ENCODE peak calls at places on chromosomes 4 and X, in five cellular contexts. One of them, this sample, is unnamed. For H3K36me3, the result is how much of the 10 kb centered on the place peaks cover.

GRCh38 chrX:152821145-152821765 is 9.3 kb downstream of the CETN2 start:
- DNase-seq in upper lobe of right lung: no peak
- DNase-seq in BJ: no peak
- DNase-seq in IMR-90: peak
- DNase-seq in lower lobe of right lung: no peak
- DNase-seq in this sample: no peak

GRCh38 chrX:108399427-108400165 is 38.6 kb downstream of the COL4A6 start:
- DNase-seq in upper lobe of right lung: no peak
- DNase-seq in BJ: peak
- DNase-seq in IMR-90: peak
- DNase-seq in lower lobe of right lung: no peak
- DNase-seq in this sample: no peak

GRCh38 chrX:24990585-24990984 is 25.2 kb downstream of the ARX start:
- DNase-seq in upper lobe of right lung: no peak
- DNase-seq in BJ: no peak
- DNase-seq in IMR-90: no peak
- DNase-seq in lower lobe of right lung: no peak
- DNase-seq in this sample: no peak

GRCh38 chrX:3589474-3589873 is 124.0 kb downstream of the PRKX start:
- DNase-seq in upper lobe of right lung: no peak
- DNase-seq in BJ: no peak
- DNase-seq in IMR-90: no peak
- DNase-seq in lower lobe of right lung: no peak
- DNase-seq in this sample: no peak

GRCh38 chr4:86788826-86789225 is 60.4 kb downstream of the SLC10A6 start:
- DNase-seq in upper lobe of right lung: no peak
- DNase-seq in BJ: no peak
- DNase-seq in IMR-90: no peak
- DNase-seq in lower lobe of right lung: no peak
- DNase-seq in this sample: no peak

GRCh38 chr4:183493246-183493645 is 11.6 kb upstream of the ING2 start:
- DNase-seq in upper lobe of right lung: no peak
- DNase-seq in BJ: peak
- DNase-seq in IMR-90: no peak
- DNase-seq in lower lobe of right lung: no peak
- DNase-seq in this sample: no peak

GRCh38 chr4:148444296-148445070 is 2.3 kb upstream of the NR3C2 start:
- DNase-seq in upper lobe of right lung: peak
- DNase-seq in BJ: no peak
- DNase-seq in IMR-90: no peak
- DNase-seq in lower lobe of right lung: peak
- DNase-seq in this sample: peak

GRCh38 chr4:27084685-27085356 is 224.2 kb downstream of the STIM2 start:
- DNase-seq in upper lobe of right lung: peak
- DNase-seq in BJ: no peak
- DNase-seq in IMR-90: peak
- DNase-seq in lower lobe of right lung: peak
- DNase-seq in this sample: no peak

GRCh38 chr4:47642985-47643745 is 158.1 kb downstream of the ATP10D start:
- DNase-seq in upper lobe of right lung: no peak
- DNase-seq in BJ: no peak
- DNase-seq in IMR-90: peak
- DNase-seq in lower lobe of right lung: no peak
- DNase-seq in this sample: no peak

GRCh38 chr4:98669577-98669976 is 11.2 kb upstream of the TSPAN5 start:
- DNase-seq in upper lobe of right lung: no peak
- DNase-seq in BJ: no peak
- DNase-seq in IMR-90: no peak
- DNase-seq in lower lobe of right lung: no peak
- DNase-seq in this sample: no peak

GRCh38 chrX:76428243-76429130 is 977 bp downstream of the MAGEE1 start:
- DNase-seq in upper lobe of right lung: peak
- DNase-seq in BJ: no peak
- DNase-seq in IMR-90: no peak
- DNase-seq in lower lobe of right lung: peak
- DNase-seq in this sample: peak

GRCh38 chr4:72900952-72901351 is 168.6 kb downstream of the COX18 start:
- DNase-seq in upper lobe of right lung: no peak
- DNase-seq in BJ: peak
- DNase-seq in IMR-90: peak
- DNase-seq in lower lobe of right lung: no peak
- DNase-seq in this sample: no peak

GRCh38 chrX:48021026-48021900 is 14.5 kb downstream of the SPACA5 start:
- DNase-seq in upper lobe of right lung: peak
- DNase-seq in BJ: peak
- DNase-seq in IMR-90: peak
- DNase-seq in lower lobe of right lung: peak
- DNase-seq in this sample: peak

GRCh38 chr4:25925486-25926201 is 11.6 kb downstream of the SMIM20 start:
- DNase-seq in upper lobe of right lung: peak
- DNase-seq in BJ: no peak
- DNase-seq in IMR-90: peak
- DNase-seq in lower lobe of right lung: peak
- DNase-seq in this sample: no peak

GRCh38 chrX:23118890-23119527 is 119.2 kb downstream of the DDX53 start:
- DNase-seq in upper lobe of right lung: no peak
- DNase-seq in BJ: no peak
- DNase-seq in IMR-90: no peak
- DNase-seq in lower lobe of right lung: no peak
- DNase-seq in this sample: no peak

GRCh38 chrX:13764765-13765164 is 30.2 kb downstream of the OFD1 start:
- DNase-seq in upper lobe of right lung: no peak
- DNase-seq in BJ: no peak
- DNase-seq in IMR-90: no peak
- DNase-seq in lower lobe of right lung: no peak
- DNase-seq in this sample: no peak

GRCh38 chr4:23332266-23332665 is 557.6 kb downstream of the PPARGC1A start:
- DNase-seq in upper lobe of right lung: no peak
- DNase-seq in BJ: no peak
- DNase-seq in IMR-90: no peak
- DNase-seq in lower lobe of right lung: no peak
- DNase-seq in this sample: no peak

DNA sequence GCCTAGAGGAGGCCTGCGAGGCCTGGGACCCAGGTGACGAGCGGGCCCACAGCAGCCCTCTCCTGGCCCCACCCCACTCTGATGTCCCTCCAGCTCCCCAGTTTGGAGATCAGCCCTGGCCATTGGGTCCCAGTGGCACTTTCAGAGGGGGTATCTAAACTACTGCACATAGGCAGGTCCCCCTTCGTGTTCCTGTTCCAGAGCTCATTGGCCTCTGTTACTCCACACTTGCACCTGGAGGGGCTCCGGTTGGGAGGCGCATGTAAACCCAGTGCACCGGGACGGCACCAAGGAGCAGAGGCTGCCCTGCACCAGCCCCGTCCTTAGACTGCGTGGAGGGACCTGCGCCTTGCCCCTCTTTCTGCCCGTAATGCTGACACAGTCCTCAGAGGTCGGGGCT is 34.3 kb downstream of the TRMT44 start:
- DNase-seq in upper lobe of right lung: no peak
- DNase-seq in BJ: no peak
- DNase-seq in IMR-90: no peak
- DNase-seq in lower lobe of right lung: no peak
- DNase-seq in this sample: no peak
- H3K36me3 ChIP-seq in upper lobe of right lung: under half
- H3K36me3 ChIP-seq in BJ: under half
- H3K36me3 ChIP-seq in IMR-90: under half
- H3K36me3 ChIP-seq in lower lobe of right lung: under half
- H3K36me3 ChIP-seq in this sample: under half

GRCh38 chrX:145393702-145394235 is 146.5 kb downstream of the SPANXN1 start:
- DNase-seq in upper lobe of right lung: no peak
- DNase-seq in BJ: no peak
- DNase-seq in IMR-90: no peak
- DNase-seq in lower lobe of right lung: no peak
- DNase-seq in this sample: no peak
- TF ChIP-seq CTCF in upper lobe of right lung: peak
- TF ChIP-seq CTCF in BJ: no peak
- TF ChIP-seq CTCF in IMR-90: no peak
- TF ChIP-seq CTCF in lower lobe of right lung: peak
- TF ChIP-seq CTCF in this sample: no peak

GRCh38 chrX:136162827-136163427 is 15.6 kb downstream of the FHL1 start:
- DNase-seq in upper lobe of right lung: no peak
- DNase-seq in BJ: no peak
- DNase-seq in IMR-90: peak
- DNase-seq in lower lobe of right lung: peak
- DNase-seq in this sample: no peak

GRCh38 chrX:136168929-136169735 is 21.8 kb downstream of the FHL1 start:
- DNase-seq in upper lobe of right lung: no peak
- DNase-seq in BJ: peak
- DNase-seq in IMR-90: peak
- DNase-seq in lower lobe of right lung: no peak
- DNase-seq in this sample: no peak

GRCh38 chrX:136163694-136164093 is 16.4 kb downstream of the FHL1 start:
- DNase-seq in upper lobe of right lung: no peak
- DNase-seq in BJ: no peak
- DNase-seq in IMR-90: no peak
- DNase-seq in lower lobe of right lung: no peak
- DNase-seq in this sample: no peak

GRCh38 chrX:136170109-136170800 is 22.9 kb downstream of the FHL1 start:
- DNase-seq in upper lobe of right lung: no peak
- DNase-seq in BJ: no peak
- DNase-seq in IMR-90: peak
- DNase-seq in lower lobe of right lung: no peak
- DNase-seq in this sample: no peak

DNA sequence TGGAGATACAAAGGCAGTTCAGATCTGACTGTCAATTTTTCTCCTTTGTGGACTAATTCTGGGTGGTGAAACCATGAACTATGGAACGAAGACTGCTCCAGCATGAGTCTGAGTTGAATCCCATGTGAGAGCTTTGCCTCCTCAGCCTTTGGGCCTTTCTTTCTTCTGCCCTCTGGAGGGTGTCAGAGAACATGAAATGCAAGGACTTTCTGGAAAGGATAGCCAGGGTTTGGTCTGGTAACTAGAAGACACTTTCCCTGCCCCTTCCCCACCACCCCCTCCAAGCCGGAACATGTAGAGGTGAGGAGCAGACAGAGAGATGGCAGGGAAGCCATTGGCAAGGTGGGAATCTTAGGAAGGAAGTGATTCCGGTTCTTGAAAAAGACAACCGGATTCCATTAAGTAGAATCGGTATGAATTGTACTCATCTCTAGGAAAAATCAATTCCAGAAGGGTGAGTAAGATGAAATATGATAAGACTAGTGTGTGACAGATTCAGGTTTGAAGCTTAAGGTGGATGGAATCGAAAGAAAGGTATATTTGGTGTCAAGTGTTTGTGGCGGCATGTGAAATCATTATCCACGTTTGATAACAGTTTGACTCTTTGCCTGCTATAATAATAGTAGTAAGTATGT is 19.0 kb downstream of the FHL1 start:
- DNase-seq in upper lobe of right lung: no peak
- DNase-seq in BJ: no peak
- DNase-seq in IMR-90: peak
- DNase-seq in lower lobe of right lung: no peak
- DNase-seq in this sample: no peak
- H3K4me3 ChIP-seq in upper lobe of right lung: no peak
- H3K4me3 ChIP-seq in BJ: no peak
- H3K4me3 ChIP-seq in IMR-90: no peak
- H3K4me3 ChIP-seq in lower lobe of right lung: no peak
- H3K4me3 ChIP-seq in this sample: no peak

GRCh38 chr4:39291686-39292085 is 74.5 kb downstream of the RFC1 start:
- DNase-seq in upper lobe of right lung: no peak
- DNase-seq in BJ: no peak
- DNase-seq in IMR-90: no peak
- DNase-seq in lower lobe of right lung: no peak
- DNase-seq in this sample: no peak
- H3K36me3 ChIP-seq in upper lobe of right lung: half or more
- H3K36me3 ChIP-seq in BJ: under half
- H3K36me3 ChIP-seq in IMR-90: under half
- H3K36me3 ChIP-seq in lower lobe of right lung: half or more
- H3K36me3 ChIP-seq in this sample: under half

GRCh38 chr4:171235516-171235915 is 577.7 kb upstream of the GALNTL6 start:
- DNase-seq in upper lobe of right lung: no peak
- DNase-seq in BJ: no peak
- DNase-seq in IMR-90: no peak
- DNase-seq in lower lobe of right lung: no peak
- DNase-seq in this sample: no peak
- TF ChIP-seq CTCF in upper lobe of right lung: no peak
- TF ChIP-seq CTCF in BJ: no peak
- TF ChIP-seq CTCF in IMR-90: no peak
- TF ChIP-seq CTCF in lower lobe of right lung: no peak
- TF ChIP-seq CTCF in this sample: no peak

DNA sequence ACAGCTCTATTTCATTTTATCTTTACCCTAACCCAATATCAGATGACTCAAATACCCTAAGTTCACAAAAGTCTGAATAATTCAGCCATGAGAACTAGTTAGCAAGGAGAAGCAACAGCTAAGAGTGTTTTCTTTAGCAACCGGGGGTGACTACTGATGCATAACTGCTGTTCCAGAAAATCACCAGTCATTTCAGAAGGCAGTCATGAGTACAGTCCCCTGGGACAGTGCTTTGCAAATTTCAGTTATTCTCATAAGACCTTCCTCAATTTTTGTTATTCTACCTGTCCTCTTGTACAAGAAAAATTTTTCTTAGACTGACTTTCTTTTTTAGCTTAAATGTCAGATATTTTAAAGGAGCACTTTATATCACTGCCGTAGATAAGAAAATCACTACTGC is 16.4 kb downstream of the BANK1 start:
- DNase-seq in upper lobe of right lung: no peak
- DNase-seq in BJ: no peak
- DNase-seq in IMR-90: no peak
- DNase-seq in lower lobe of right lung: no peak
- DNase-seq in this sample: no peak
- H3K4me3 ChIP-seq in upper lobe of right lung: no peak
- H3K4me3 ChIP-seq in BJ: no peak
- H3K4me3 ChIP-seq in IMR-90: no peak
- H3K4me3 ChIP-seq in lower lobe of right lung: no peak
- H3K4me3 ChIP-seq in this sample: no peak

GRCh38 chr4:122959441-122959840 is 37.0 kb upstream of the NUDT6 start:
- DNase-seq in upper lobe of right lung: no peak
- DNase-seq in BJ: no peak
- DNase-seq in IMR-90: no peak
- DNase-seq in lower lobe of right lung: no peak
- DNase-seq in this sample: no peak

GRCh38 chr4:122958505-122958904 is 36.1 kb upstream of the NUDT6 start:
- DNase-seq in upper lobe of right lung: no peak
- DNase-seq in BJ: no peak
- DNase-seq in IMR-90: no peak
- DNase-seq in lower lobe of right lung: no peak
- DNase-seq in this sample: no peak

GRCh38 chr4:122948671-122949070 is 26.3 kb upstream of the NUDT6 start:
- DNase-seq in upper lobe of right lung: no peak
- DNase-seq in BJ: no peak
- DNase-seq in IMR-90: no peak
- DNase-seq in lower lobe of right lung: no peak
- DNase-seq in this sample: no peak

GRCh38 chr4:122953924-122954323 is 31.5 kb upstream of the NUDT6 start:
- DNase-seq in upper lobe of right lung: no peak
- DNase-seq in BJ: no peak
- DNase-seq in IMR-90: no peak
- DNase-seq in lower lobe of right lung: no peak
- DNase-seq in this sample: no peak
- H3K36me3 ChIP-seq in upper lobe of right lung: under half
- H3K36me3 ChIP-seq in BJ: under half
- H3K36me3 ChIP-seq in IMR-90: under half
- H3K36me3 ChIP-seq in lower lobe of right lung: under half
- H3K36me3 ChIP-seq in this sample: under half

GRCh38 chr4:29079260-29079659 is 1640.9 kb upstream of the PCDH7 start:
- DNase-seq in upper lobe of right lung: no peak
- DNase-seq in BJ: no peak
- DNase-seq in IMR-90: no peak
- DNase-seq in lower lobe of right lung: no peak
- DNase-seq in this sample: no peak
- TF ChIP-seq CTCF in upper lobe of right lung: no peak
- TF ChIP-seq CTCF in BJ: no peak
- TF ChIP-seq CTCF in IMR-90: no peak
- TF ChIP-seq CTCF in lower lobe of right lung: no peak
- TF ChIP-seq CTCF in this sample: no peak